ENCODE peak calls at places on chromosomes 5 and 9, in five cellular contexts. M, G, O, J and F are unnamed samples.

GRCh38 chr9:127122176-127123151 is at the start of gene ANGPTL2:
- DNase-seq in O (peak; percentile 99), J (peak; percentile 98), G (peak; percentile 23), M (peak; percentile 92), F (peak; percentile 78)

GRCh38 chr9:130309689-130310455 is 44.3 kb downstream of the HMCN2 start:
- DNase-seq in O (no peak), G (no peak), J (no peak), M (no peak), F (no peak)

GRCh38 chr5:56490971-56491468 is 257.9 kb upstream of the ANKRD55 start:
- DNase-seq in M (no peak), J (no peak), G (no peak), O (no peak), F (no peak)

GRCh38 chr9:32881948-32882347 is 98.6 kb downstream of the TMEM215 start:
- DNase-seq in G (no peak), O (no peak), M (no peak), J (no peak), F (no peak)

GRCh38 chr5:132472431-132472830 is 18.1 kb downstream of the IRF1 start:
- DNase-seq in O (peak; percentile 39), J (no peak), G (no peak), M (no peak), F (peak; percentile 4)

GRCh38 chr9:6040077-6040476 is 24.7 kb upstream of the RANBP6 start:
- DNase-seq in O (no peak), G (no peak), J (no peak), M (no peak), F (no peak)

GRCh38 chr9:23663536-23663935 is 162.5 kb downstream of the ELAVL2 start:
- DNase-seq in M (no peak), G (no peak), O (no peak), J (no peak), F (no peak)

GRCh38 chr9:93288341-93288740 is 104.4 kb downstream of the WNK2 start:
- DNase-seq in M (peak; percentile 38), J (no peak), O (no peak), G (no peak), F (no peak)

GRCh38 chr9:87676976-87677775 is 48.7 kb upstream of the CTSL start:
- DNase-seq in O (peak; percentile 88), G (no peak), M (no peak), J (peak; percentile 75), F (no peak)

GRCh38 chr5:75729321-75729720 is 12.1 kb upstream of the POC5 start:
- DNase-seq in J (no peak), M (no peak), O (no peak), G (no peak), F (peak; percentile 62)

GRCh38 chr5:42022383-42022782 is 97.3 kb downstream of the FBXO4 start:
- DNase-seq in G (no peak), M (no peak), J (no peak), O (no peak), F (no peak)

GRCh38 chr9:90611568-90611967 is 31.1 kb downstream of the DIRAS2 start:
- DNase-seq in M (no peak), O (no peak), G (no peak), J (no peak), F (no peak)

GRCh38 chr9:99085949-99086948 is 18.7 kb upstream of the TGFBR1 start:
- DNase-seq in J (no peak), G (no peak), O (no peak), M (no peak), F (no peak)

GRCh38 chr9:27117489-27118135 is 8.6 kb downstream of the TEK start:
- DNase-seq in G (no peak), O (peak; percentile 70), M (no peak), J (no peak), F (peak; percentile 70)

GRCh38 chr5:98787131-98787719 is 13.8 kb downstream of the RGMB start:
- DNase-seq in J (no peak), M (no peak), O (no peak), G (no peak), F (no peak)

GRCh38 chr5:139820606-139821005 is 25.0 kb downstream of the PSD2 start:
- DNase-seq in O (peak; percentile 12), M (no peak), G (no peak), J (no peak), F (no peak)

GRCh38 chr5:89374818-89375521 is 492.0 kb upstream of the MEF2C start:
- DNase-seq in J (no peak), O (no peak), G (no peak), M (no peak), F (no peak)

GRCh38 chr9:129944501-129945116 is 98.4 kb downstream of the FNBP1 start:
- DNase-seq in G (no peak), J (no peak), M (no peak), O (no peak), F (no peak)

GRCh38 chr9:129632460-129632859 is 6.5 kb downstream of the NTMT1 start:
- DNase-seq in J (no peak), M (no peak), O (no peak), G (no peak), F (no peak)

GRCh38 chr5:9470410-9470809 is 75.5 kb downstream of the SEMA5A start:
- DNase-seq in M (no peak), J (no peak), G (no peak), O (no peak), F (no peak)
- TF ChIP-seq POLR2AphosphoS5 in M (no peak), J (no peak), G (no peak), O (no peak), F (no peak)

DNA sequence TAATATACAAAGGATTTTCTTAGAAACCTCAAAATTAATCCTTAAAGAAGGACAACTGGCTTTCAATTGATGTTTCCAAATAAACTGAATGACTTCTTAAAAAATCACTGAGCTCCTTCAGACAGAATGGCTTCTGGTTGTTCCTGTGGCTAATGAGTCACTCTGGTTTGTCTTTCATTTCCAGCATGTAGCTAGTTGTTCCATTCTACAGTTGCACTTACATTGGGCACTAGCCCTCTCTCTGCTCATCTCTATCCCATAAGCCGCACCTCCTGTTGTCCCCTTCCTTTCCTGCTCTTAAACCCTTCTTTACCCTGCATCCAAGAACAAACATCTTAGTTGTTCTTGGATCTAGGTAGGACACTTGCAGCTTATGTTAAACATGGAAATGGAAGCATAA is 235.3 kb upstream of the HAPLN1 start:
- DNase-seq in G (no peak), M (no peak), O (no peak), J (no peak), F (no peak)
- H3K4me3 ChIP-seq in G (no peak overlapping the region), M (no peak overlapping the region), O (no peak overlapping the region), J (no peak overlapping the region), F (no peak overlapping the region)

GRCh38 chr9:13832451-13832850 is 481.5 kb downstream of the NFIB start:
- DNase-seq in G (no peak), J (no peak), M (no peak), O (no peak), F (no peak)
- TF ChIP-seq POLR2AphosphoS5 in G (no peak), J (no peak), M (no peak), O (no peak), F (no peak)

DNA sequence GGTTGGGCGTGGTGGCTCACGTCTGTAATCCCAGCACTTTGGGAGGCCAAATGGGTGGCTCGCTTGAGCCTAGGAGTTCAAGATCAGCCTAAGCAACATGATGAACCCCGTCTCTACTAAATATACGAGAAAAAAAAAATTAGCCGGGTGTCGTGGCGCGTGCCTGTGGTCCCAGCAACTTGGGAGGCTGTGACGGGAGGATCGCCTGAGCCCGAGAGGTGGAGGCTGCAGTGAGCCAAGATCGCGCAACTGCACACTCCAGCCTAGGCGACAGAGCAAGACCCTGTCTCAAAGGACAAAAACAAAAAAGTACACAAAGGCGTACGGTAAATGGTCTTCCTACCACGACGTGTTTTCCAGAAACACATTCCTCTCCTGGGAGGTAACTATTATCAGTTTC is 538 bp upstream of the BDP1 start:
- DNase-seq in M (no peak), J (no peak), G (no peak), O (no peak), F (no peak)
- H3K4me3 ChIP-seq in M (peak overlapping the region; percentile 95), J (peak overlapping the region; percentile 61), G (peak overlapping the region; percentile 71), O (peak overlapping the region; percentile 75), F (no peak overlapping the region)